ENCODE peak calls at places on chromosomes 3 and 15, in five cellular contexts. A is ovary; P is colonic mucosa; Y is cardiac muscle cell; W is CD8-positive, alpha-beta memory T cell. H is an unnamed sample. For H3K9me3, the result is how much of the 10 kb centered on the place peaks cover.

GRCh38 chr15:39920510-39921273 is 626 bp upstream of the GPR176 start:
- DNase-seq in A (peak), P (peak), Y (peak), W (peak), H (peak)

GRCh38 chr3:188627652-188628051 is 473.7 kb downstream of the LPP start:
- DNase-seq in A (no peak), P (no peak), Y (no peak), W (no peak), H (no peak)

GRCh38 chr3:102741105-102741504 is 306.3 kb downstream of the ZPLD1 start:
- DNase-seq in A (no peak), P (no peak), Y (peak), W (no peak), H (no peak)

GRCh38 chr3:168325684-168326083 is 230.0 kb upstream of the GOLIM4 start:
- DNase-seq in A (no peak), P (no peak), Y (no peak), W (no peak), H (no peak)

GRCh38 chr15:80620931-80621330 is 74.2 kb upstream of the ABHD17C start:
- DNase-seq in A (no peak), P (no peak), Y (no peak), W (no peak), H (no peak)

GRCh38 chr3:115877647-115877934 is 254.3 kb downstream of the GAP43 start:
- DNase-seq in A (peak), P (no peak), Y (no peak), W (no peak), H (no peak)

GRCh38 chr3:185176756-185177359 is 24.0 kb upstream of the C3orf70 start:
- DNase-seq in A (peak), P (peak), Y (peak), W (no peak), H (no peak)

GRCh38 chr3:173001622-173002021 is 139.4 kb downstream of the SPATA16 start:
- DNase-seq in A (no peak), P (no peak), Y (no peak), W (no peak), H (no peak)

GRCh38 chr15:35871282-35871681 is 325.3 kb upstream of the DPH6 start:
- DNase-seq in A (no peak), P (no peak), Y (no peak), W (no peak), H (no peak)

GRCh38 chr15:25054943-25055342 is 100.2 kb downstream of the SNRPN start:
- DNase-seq in A (no peak), P (no peak), Y (no peak), W (no peak), H (no peak)

GRCh38 chr15:25051399-25052154 is 96.8 kb downstream of the SNRPN start:
- DNase-seq in A (no peak), P (no peak), Y (no peak), W (no peak), H (no peak)

GRCh38 chr15:25054329-25054728 is 99.5 kb downstream of the SNRPN start:
- DNase-seq in A (no peak), P (no peak), Y (no peak), W (no peak), H (no peak)

GRCh38 chr15:25053000-25053815 is 98.4 kb downstream of the SNRPN start:
- DNase-seq in A (no peak), P (peak), Y (no peak), W (no peak), H (no peak)

DNA sequence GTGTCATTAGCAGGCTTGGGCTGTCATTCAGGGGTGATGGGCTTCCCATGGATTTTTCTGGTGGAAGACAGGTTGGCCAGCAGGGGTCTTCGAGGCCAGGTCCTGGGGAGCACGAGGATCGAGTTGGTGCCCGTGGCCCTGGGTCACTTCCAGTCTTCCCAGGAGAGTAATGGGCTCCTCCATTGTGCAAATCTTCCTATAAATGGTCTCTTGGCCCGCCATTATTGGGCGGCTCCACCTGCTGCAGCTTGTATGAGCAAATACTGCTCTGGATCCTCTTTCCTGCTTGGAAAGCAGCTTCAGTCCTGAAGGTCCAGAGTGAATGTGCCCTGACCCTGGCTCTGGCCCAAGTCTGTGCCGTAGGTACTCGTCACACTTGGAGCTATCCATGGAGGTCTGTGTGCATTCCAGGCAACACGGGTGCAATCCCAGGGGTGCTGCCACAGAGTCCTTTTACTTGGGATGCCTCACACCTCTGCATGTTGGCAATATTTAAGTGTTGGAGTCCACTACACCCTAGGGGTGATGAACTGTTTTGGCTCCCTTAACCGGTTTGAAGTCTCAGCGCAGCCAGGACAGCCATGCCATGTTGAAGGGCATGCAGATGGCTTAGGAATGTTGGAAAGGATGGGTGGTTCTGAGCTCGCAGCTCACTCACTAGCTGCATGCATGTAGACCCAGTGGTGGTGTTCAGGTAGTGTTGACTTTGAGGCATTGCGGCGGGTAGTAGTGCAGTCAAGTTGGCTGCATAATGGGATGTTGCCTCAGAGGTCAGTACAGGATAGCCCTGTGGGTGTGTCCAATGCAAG is 97.6 kb downstream of the SNRPN start:
- DNase-seq in A (no peak), P (no peak), Y (no peak), W (no peak), H (peak)
- H3K9me3 ChIP-seq in A (half or more), P (under half), Y (under half), W (half or more), H (half or more)

GRCh38 chr3:186417791-186418190 is 55.8 kb upstream of the DGKG start:
- DNase-seq in A (no peak), P (no peak), Y (no peak), W (no peak), H (no peak)

GRCh38 chr3:186411994-186412393 is 50.0 kb upstream of the DGKG start:
- DNase-seq in A (no peak), P (no peak), Y (no peak), W (no peak), H (no peak)

GRCh38 chr3:186411089-186411488 is 49.1 kb upstream of the DGKG start:
- DNase-seq in A (no peak), P (no peak), Y (no peak), W (no peak), H (no peak)

GRCh38 chr3:186413615-186414415 is 51.8 kb upstream of the DGKG start:
- DNase-seq in A (peak), P (no peak), Y (peak), W (no peak), H (peak)

DNA sequence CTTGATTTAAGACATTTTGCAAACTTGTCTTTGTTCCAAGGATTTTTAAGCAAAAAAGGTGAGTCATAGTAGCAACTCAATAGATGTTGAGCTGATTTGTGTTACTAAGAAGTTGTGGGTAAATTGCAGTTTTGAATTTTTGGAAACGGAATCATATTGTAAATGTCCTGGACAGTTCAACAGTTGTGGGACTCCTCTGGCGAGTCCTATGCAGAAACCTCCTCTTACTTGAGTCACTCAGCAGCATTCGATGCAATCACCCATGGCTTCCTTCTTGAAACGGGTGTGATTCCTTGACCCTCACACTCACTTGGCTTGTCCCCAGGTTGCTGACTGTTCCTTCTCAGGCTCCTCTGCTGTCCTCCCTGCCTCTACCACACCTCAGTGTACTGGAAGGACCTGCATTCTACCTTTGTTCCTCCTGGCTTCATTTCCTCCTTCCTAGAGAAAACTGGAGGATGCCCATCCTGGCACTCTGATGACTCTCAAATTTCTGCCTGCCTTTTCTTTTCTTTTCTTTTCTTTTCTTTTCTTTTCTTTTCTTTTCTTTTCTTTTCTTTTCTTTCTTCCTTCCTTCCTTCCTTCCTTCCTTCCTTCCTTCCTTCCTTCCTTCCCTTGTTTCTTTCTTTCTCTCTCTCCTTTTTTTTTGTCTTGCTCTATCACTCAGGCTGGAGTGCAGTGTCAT is 52.8 kb upstream of the DGKG start:
- DNase-seq in A (peak), P (no peak), Y (no peak), W (no peak), H (no peak)
- H3K4me3 ChIP-seq in A (no peak), P (no peak), Y (no peak), W (no peak), H (peak)

GRCh38 chr3:24494616-24495333 is at the start of gene THRB:
- DNase-seq in A (peak), P (peak), Y (peak), W (no peak), H (peak)
- H3K27ac ChIP-seq in A (peak), P (peak), Y (no peak), W (peak), H (peak)

DNA sequence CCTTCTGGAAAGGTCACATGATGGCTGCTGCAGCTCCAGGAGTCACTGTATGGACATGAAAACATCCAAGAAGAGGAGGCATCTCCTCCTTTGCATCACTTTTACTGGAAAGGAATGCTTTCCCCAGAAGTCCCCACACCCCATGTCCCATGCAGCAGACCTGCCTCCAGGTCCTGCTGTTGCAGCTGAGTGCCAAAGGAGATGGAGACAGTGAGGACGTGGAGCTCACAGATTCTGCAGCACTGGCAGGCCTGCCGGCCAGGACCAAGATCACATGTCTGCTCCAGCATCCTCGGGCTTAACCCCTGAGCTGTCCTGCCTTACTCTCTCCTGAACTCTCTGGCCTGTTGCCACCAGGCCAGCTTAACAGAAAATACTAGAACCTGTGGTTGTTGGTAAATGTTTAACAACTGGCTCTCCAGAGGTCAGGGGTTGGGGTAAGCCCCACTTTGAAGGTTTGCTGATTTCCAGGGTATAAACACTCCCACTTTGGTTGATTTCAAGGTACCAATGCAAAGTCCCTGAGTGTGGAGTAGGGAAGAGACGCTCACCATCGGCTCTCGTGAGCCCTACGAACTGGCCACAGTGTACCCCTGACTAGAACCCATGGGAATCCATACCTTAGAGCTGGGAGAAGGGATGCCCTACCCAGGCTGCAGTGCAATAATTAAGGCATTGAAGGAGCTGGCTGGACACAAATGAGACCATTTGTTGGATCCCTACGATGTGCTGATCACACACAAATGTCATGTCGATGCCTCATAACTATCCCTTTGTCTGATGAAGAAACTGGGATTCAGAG is 147.8 kb downstream of the OR4M2 start:
- DNase-seq in A (no peak), P (no peak), Y (no peak), W (no peak), H (no peak)
- H3K9me3 ChIP-seq in A (under half), P (under half), Y (under half), W (under half), H (under half)

DNA sequence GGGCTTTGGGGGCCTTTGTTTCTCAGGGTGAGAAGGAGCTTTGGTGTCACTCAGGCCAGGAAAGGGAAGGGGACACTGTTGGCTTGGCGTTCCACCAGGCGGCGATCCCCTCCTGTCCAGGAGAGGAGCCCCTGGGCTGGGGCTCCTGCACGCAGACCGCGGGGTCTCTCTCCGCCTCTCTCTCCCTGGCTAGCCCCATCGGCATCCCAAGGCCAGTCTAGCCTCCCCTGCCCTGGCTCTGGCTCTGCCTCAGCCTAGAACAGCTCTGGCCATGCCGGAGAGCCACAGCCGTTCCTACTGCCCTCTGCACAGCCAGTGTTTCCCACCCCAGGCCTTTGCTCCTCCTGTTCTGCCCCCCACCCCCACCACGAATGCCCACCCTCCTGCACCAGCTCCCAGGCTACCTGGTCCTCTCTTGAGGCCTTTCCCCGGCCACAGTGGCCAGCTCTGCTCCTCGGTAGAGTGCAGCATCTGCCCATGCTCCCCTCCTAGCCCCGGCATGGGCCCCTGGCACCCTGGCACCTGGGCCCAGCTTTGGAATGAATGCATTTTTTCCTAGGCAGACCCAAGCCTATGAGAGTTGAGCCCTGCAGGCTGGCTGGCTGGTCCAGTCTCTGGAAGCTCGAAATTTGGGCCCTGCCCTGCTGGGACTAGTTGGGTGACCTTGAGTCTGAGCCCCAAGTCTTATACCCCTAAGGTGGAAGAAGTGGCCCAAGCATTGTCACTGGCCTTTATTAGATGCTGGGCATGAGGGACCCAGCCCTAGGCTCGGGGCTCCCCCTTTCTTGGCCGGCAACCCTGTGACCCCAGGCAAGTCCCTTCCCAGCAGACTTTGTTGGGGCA is 2.4 kb downstream of the PLXNA1 start:
- DNase-seq in A (no peak), P (no peak), Y (peak), W (no peak), H (no peak)
- H3K4me3 ChIP-seq in A (no peak), P (no peak), Y (no peak), W (no peak), H (no peak)

GRCh38 chr15:31511707-31512310 is 185.2 kb downstream of the KLF13 start:
- DNase-seq in A (no peak), P (no peak), Y (no peak), W (no peak), H (no peak)

GRCh38 chr15:31517711-31518110 is 191.1 kb downstream of the KLF13 start:
- DNase-seq in A (no peak), P (no peak), Y (no peak), W (no peak), H (no peak)

GRCh38 chr15:31513178-31513577 is 186.5 kb downstream of the KLF13 start:
- DNase-seq in A (no peak), P (no peak), Y (no peak), W (no peak), H (no peak)

GRCh38 chr15:31516874-31517273 is 190.2 kb downstream of the KLF13 start:
- DNase-seq in A (no peak), P (no peak), Y (no peak), W (no peak), H (no peak)

GRCh38 chr15:31516459-31516858 is 189.8 kb downstream of the KLF13 start:
- DNase-seq in A (no peak), P (no peak), Y (no peak), W (no peak), H (no peak)
- H3K27ac ChIP-seq in A (no peak), P (no peak), Y (no peak), W (no peak), H (no peak)

GRCh38 chr15:99466701-99467337 is 99.0 kb upstream of the MEF2A start:
- DNase-seq in A (no peak), P (no peak), Y (no peak), W (no peak), H (no peak)

GRCh38 chr15:99467861-99468460 is 97.8 kb upstream of the MEF2A start:
- DNase-seq in A (no peak), P (no peak), Y (no peak), W (no peak), H (no peak)

GRCh38 chr15:99467338-99467720 is 98.5 kb upstream of the MEF2A start:
- DNase-seq in A (no peak), P (no peak), Y (no peak), W (no peak), H (no peak)

GRCh38 chr15:99464137-99464536 is 101.6 kb upstream of the MEF2A start:
- DNase-seq in A (no peak), P (no peak), Y (no peak), W (no peak), H (no peak)
- H3K9me3 ChIP-seq in A (under half), P (under half), Y (under half), W (under half), H (under half)